ENCODE peak calls at places on chromosomes 7 and 10, in six cellular contexts. F is heart right ventricle; N is HCT116; H is endodermal cell; J is right lobe of liver; D is CD8-positive, alpha-beta T cell. M is an unnamed sample.
A peak's percentile ranks its signal among the peaks of the same experiment; 100 is the strongest.

GRCh38 chr10:72417971-72418370 is 63.3 kb upstream of the DNAJB12 start:
- DNase-seq in J (no peak), N (no peak), D (no peak), F (no peak), H (no peak), M (no peak)

GRCh38 chr7:150399421-150399820 is 20.3 kb downstream of the ZNF775 start:
- DNase-seq in N (no peak), H (peak; percentile 76), F (no peak), D (no peak), J (no peak), M (no peak)

GRCh38 chr10:5623081-5623748 is 43.2 kb downstream of the ASB13 start:
- DNase-seq in H (peak; percentile 98), F (peak; percentile 91), J (peak; percentile 95), N (peak; percentile 76), D (peak; percentile 78), M (peak; percentile 89)

GRCh38 chr7:126605056-126605455 is 647.7 kb downstream of the GRM8 start:
- DNase-seq in F (no peak), J (no peak), H (no peak), D (no peak), N (no peak), M (no peak)

GRCh38 chr10:68027429-68027828 is 47.7 kb downstream of the HERC4 start:
- DNase-seq in N (no peak), J (no peak), H (no peak), F (no peak), D (no peak), M (no peak)

GRCh38 chr10:72014785-72015480 is 50.7 kb downstream of the CHST3 start:
- DNase-seq in N (no peak), J (no peak), F (no peak), H (no peak), D (no peak), M (no peak)

GRCh38 chr7:15674586-15674985 is 11.9 kb downstream of the MEOX2 start:
- DNase-seq in F (no peak), D (no peak), H (no peak), J (no peak), N (no peak), M (no peak)

GRCh38 chr7:106545275-106545674 is 115.7 kb downstream of the CCDC71L start:
- DNase-seq in N (no peak), J (no peak), H (no peak), D (no peak), F (no peak), M (no peak)

GRCh38 chr10:118669020-118669766 is 73.7 kb upstream of the PRLHR start:
- DNase-seq in F (no peak), H (no peak), D (no peak), J (no peak), N (no peak), M (peak; percentile 18)

GRCh38 chr7:157702311-157703023 is 365.7 kb downstream of the DNAJB6 start:
- DNase-seq in H (peak; percentile 47), D (no peak), F (no peak), N (no peak), J (no peak), M (no peak)

GRCh38 chr10:92690211-92691041 is 671 bp downstream of the HHEX start:
- DNase-seq in H (peak; percentile 80), F (peak; percentile 68), J (peak; percentile 74), N (peak; percentile 21), D (peak; percentile 63), M (peak; percentile 39)

GRCh38 chr10:86047588-86047987 is 319.0 kb downstream of the GRID1 start:
- DNase-seq in H (no peak), D (no peak), J (no peak), N (no peak), F (no peak), M (no peak)

GRCh38 chr10:116634126-116634975 is 13.6 kb downstream of the PNLIPRP2 start:
- DNase-seq in N (peak; percentile 55), J (no peak), H (no peak), F (no peak), D (no peak), M (no peak)

GRCh38 chr10:123837771-123838170 is 53.8 kb downstream of the CPXM2 start:
- DNase-seq in F (no peak), D (no peak), N (no peak), H (no peak), J (no peak), M (no peak)

GRCh38 chr7:101913876-101914275 is 96.5 kb downstream of the CUX1 start:
- DNase-seq in H (no peak), D (no peak), F (no peak), N (no peak), J (no peak), M (no peak)

GRCh38 chr7:20198295-20198694 is 18.9 kb downstream of the MACC1 start:
- DNase-seq in N (no peak), F (no peak), J (no peak), H (no peak), D (no peak), M (no peak)

GRCh38 chr7:47332213-47332612 is 249.7 kb downstream of the TNS3 start:
- DNase-seq in J (no peak), N (no peak), F (no peak), D (no peak), H (peak; percentile 78), M (no peak)

GRCh38 chr10:93030409-93030808 is 30.2 kb upstream of the CYP26C1 start:
- DNase-seq in H (no peak), F (no peak), D (no peak), J (no peak), N (peak; percentile 8), M (no peak)

GRCh38 chr7:49398730-49399129 is 374.7 kb upstream of the VWC2 start:
- DNase-seq in H (peak; percentile 38), N (no peak), D (no peak), F (no peak), J (no peak), M (no peak)

DNA sequence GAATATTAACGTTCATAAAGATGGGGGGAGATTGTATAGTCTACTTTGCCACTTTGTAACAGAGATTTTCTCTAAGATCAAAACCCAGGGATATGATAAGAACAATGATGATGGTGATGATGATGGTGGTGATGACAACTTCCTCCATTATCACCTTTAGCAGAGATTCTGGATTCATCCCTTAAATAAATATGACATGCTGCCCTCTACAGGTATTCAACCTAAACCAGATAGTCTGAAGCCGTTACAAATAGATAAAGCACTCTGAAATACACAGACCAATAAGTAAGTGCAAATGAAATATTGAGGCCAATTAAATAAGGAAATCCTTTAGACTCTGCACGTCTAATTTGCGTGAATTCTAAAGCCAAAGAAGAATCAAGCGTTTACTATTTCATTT is 211.5 kb downstream of the CREB5 start:
- DNase-seq in N (peak; percentile 23), D (no peak), J (no peak), H (no peak), F (no peak), M (no peak)
- TF ChIP-seq CTCF in N (peak; percentile 46), D (no peak), J (no peak), H (peak; percentile 64), F (no peak), M (no peak)

GRCh38 chr10:69464801-69465401 is 13.6 kb downstream of the TSPAN15 start:
- DNase-seq in F (no peak), H (no peak), D (no peak), N (no peak), J (no peak), M (no peak)

GRCh38 chr10:69467928-69468770 is 16.9 kb downstream of the TSPAN15 start:
- DNase-seq in D (no peak), N (no peak), F (no peak), H (no peak), J (no peak), M (no peak)

GRCh38 chr10:69465457-69466157 is 14.3 kb downstream of the TSPAN15 start:
- DNase-seq in J (no peak), F (no peak), N (no peak), H (no peak), D (no peak), M (no peak)

GRCh38 chr10:69466158-69466490 is 14.9 kb downstream of the TSPAN15 start:
- DNase-seq in H (no peak), F (no peak), N (no peak), J (no peak), D (no peak), M (no peak)

GRCh38 chr10:69466689-69467088 is 15.4 kb downstream of the TSPAN15 start:
- DNase-seq in D (no peak), N (no peak), H (no peak), J (no peak), F (no peak), M (no peak)
- H3K4me1 ChIP-seq in D (no peaks in the 10 kb centered on the region), N (peaks cover 23% of the 10 kb centered on the region), H (no peaks in the 10 kb centered on the region), J (no peaks in the 10 kb centered on the region), F (peaks cover 4% of the 10 kb centered on the region), M (peaks cover 7% of the 10 kb centered on the region)

GRCh38 chr7:76318488-76319353 is 16.2 kb downstream of the HSPB1 start:
- DNase-seq in F (peak; percentile 64), J (peak; percentile 83), H (peak; percentile 84), N (no peak), D (peak; percentile 60), M (peak; percentile 83)
- TF ChIP-seq CTCF in F (peak; percentile 36), J (peak; percentile 44), H (peak; percentile 40), N (no peak), D (peak; percentile 36), M (peak; percentile 30)

GRCh38 chr7:30894866-30895408 is 16.7 kb upstream of the AQP1 start:
- DNase-seq in H (peak; percentile 67), J (no peak), F (no peak), D (no peak), N (no peak), M (no peak)

GRCh38 chr7:30896783-30897617 is 14.7 kb upstream of the AQP1 start:
- DNase-seq in F (no peak), H (no peak), N (no peak), J (peak; percentile 54), D (no peak), M (peak; percentile 83)

GRCh38 chr7:30896041-30896440 is 15.6 kb upstream of the AQP1 start:
- DNase-seq in J (no peak), H (no peak), D (no peak), N (no peak), F (no peak), M (peak; percentile 60)

GRCh38 chr7:30894009-30894408 is 17.6 kb upstream of the AQP1 start:
- DNase-seq in J (no peak), N (no peak), D (no peak), H (no peak), F (no peak), M (no peak)

DNA sequence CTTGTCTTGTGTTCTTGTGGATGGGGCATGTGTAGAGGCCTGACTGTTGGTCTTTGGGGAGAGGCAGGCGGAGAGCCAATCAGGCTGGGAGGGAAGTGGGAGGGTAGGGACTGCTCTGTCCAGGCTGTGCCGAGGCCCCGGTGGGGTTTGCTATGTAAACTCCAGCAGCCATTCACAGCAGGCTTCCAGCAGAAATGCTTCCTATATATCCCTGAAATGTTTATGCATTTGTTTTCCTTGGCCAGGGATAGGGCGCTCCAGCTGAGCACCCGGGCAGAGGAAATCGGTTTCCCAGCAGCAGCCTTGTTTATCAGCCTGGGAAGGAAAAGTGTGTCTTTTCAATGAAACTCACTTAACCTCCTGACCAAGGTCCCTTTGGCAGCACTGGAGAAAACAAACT is 18.3 kb upstream of the AQP1 start:
- DNase-seq in F (peak; percentile 68), H (no peak), N (no peak), J (peak; percentile 55), D (no peak), M (no peak)
- H3K4me1 ChIP-seq in F (peaks cover 16% of the 10 kb centered on the region), H (peaks cover 10% of the 10 kb centered on the region), N (peaks cover 4% of the 10 kb centered on the region), J (no peaks in the 10 kb centered on the region), D (no peaks in the 10 kb centered on the region), M (peaks cover 58% of the 10 kb centered on the region)

M was measured in pancreas.